ENCODE peak calls at places on chromosome 6, in four cellular contexts. R is upper lobe of right lung, K is bronchial epithelial cell, T is GM12865. A is an unnamed sample.

GRCh38 chr6:142551145-142551811 is 249.5 kb downstream of the ADGRG6 start:
- DNase-seq in K (peak; percentile 75), T (no peak), R (peak; percentile 55), A (peak; percentile 82)

GRCh38 chr6:75893058-75893775 is 144.2 kb downstream of the MYO6 start:
- DNase-seq in T (peak; percentile 60), K (peak; percentile 61), R (no peak), A (peak; percentile 68)

GRCh38 chr6:168194732-168195565 is 115.9 kb upstream of the FRMD1 start:
- DNase-seq in T (no peak), R (peak; percentile 55), K (no peak), A (no peak)

GRCh38 chr6:157996918-157997702 is 15.4 kb downstream of the SYNJ2 start:
- DNase-seq in K (no peak), T (no peak), R (no peak), A (no peak)

GRCh38 chr6:42257063-42257462 is 39.4 kb upstream of the MRPS10 start:
- DNase-seq in K (no peak), R (no peak), T (no peak), A (no peak)

GRCh38 chr6:170480045-170480714 is 72.9 kb downstream of the PSMB1 start:
- DNase-seq in R (no peak), T (no peak), K (no peak), A (peak; percentile 6)

GRCh38 chr6:130324657-130325056 is 41.2 kb upstream of the TMEM200A start:
- DNase-seq in K (peak; percentile 23), T (no peak), R (no peak), A (peak; percentile 29)

GRCh38 chr6:36673882-36674281 is 4.6 kb upstream of the CDKN1A start:
- DNase-seq in R (no peak), K (no peak), T (no peak), A (no peak)

GRCh38 chr6:133548409-133548808 is 307.3 kb downstream of the EYA4 start:
- DNase-seq in T (no peak), K (no peak), R (no peak), A (no peak)

GRCh38 chr6:150395388-150396009 is 26.7 kb downstream of the IYD start:
- DNase-seq in R (no peak), T (peak; percentile 60), K (peak; percentile 68), A (peak; percentile 78)

GRCh38 chr6:3356056-3356823 is 97.5 kb downstream of the PSMG4 start:
- DNase-seq in T (peak; percentile 73), R (peak; percentile 75), K (peak; percentile 35), A (peak; percentile 25)

GRCh38 chr6:149012040-149012545 is 265.3 kb downstream of the UST start:
- DNase-seq in T (no peak), R (no peak), K (peak; percentile 90), A (peak; percentile 96)

GRCh38 chr6:168557512-168557911 is 116.5 kb downstream of the SMOC2 start:
- DNase-seq in R (no peak), K (no peak), T (no peak), A (no peak)

GRCh38 chr6:107540465-107540857 is 50.5 kb downstream of the SOBP start:
- DNase-seq in K (no peak), T (no peak), R (no peak), A (no peak)

GRCh38 chr6:138206862-138207261 is 11.4 kb downstream of the PBOV1 start:
- DNase-seq in K (no peak), T (no peak), R (no peak), A (no peak)

DNA sequence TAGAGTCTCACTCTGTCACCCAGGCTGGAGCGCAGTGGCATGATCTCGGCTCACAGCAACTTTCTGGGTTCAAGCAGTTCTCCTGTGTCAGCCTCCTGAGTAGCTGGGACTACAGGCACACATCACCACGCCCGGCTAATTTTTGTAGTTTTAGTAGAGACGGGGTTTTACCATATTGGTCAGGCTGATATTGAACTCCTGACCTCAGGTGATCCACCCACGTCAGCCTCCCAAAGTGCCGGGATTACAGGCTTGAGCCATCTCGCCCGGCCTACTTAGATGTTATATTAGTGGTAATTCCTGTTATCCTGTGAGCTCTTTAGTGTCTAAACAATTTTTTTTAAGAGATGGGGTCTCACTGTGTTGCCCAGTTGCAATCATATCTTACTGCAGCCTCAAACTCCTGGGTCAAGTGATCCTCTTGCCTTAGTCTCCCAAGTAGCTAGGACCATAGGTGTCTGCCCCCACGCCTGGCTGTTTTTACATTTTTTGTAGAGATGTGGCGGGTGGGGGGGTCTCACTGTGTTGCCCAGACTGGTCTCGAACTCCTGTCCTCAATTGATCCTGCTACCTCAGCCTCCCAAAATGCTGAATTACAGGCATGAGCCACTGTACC is 3.9 kb upstream of the C4A start:
- DNase-seq in R (no peak), T (no peak), K (no peak), A (no peak)
- TF ChIP-seq CTCF in R (no peak), T (no peak), K (no peak), A (no peak)

DNA sequence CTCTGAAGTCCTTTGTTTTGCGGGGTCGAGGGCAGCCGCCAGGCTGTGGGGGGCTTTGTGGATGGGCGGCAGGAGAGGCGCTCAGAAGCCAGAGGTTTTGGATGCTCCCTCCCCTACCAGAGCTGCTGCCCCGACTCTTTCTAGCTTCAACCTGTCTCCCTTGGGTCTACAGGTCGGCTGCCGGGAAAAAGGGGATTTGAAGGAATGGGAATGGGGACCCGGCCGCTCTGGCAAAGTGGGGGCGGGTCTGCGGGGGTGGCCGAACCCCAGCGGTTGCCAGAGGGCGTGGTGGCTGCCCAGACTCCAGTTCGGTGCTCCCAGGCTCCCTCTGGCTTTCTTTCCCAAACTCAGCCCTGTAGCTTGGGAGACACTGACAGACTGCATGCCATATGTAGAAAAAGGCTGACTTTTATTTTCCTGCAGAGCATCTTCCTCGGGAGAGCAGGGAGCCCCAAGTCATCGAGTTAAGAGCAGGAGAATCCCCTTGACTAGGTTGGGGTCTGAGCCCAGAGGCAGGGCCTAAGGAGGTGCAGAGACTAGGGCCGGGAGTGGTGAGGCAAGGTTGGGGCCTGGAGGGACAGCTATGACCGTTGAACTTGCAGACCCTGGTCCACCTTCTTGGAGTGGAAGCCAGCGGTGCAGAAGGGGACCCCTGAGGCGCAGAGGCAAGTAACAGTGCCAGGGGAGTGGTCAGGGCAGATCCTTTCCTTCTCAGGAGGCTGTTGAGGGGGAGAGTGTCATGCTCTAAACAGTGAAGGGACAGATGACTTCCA is 1.4 kb upstream of the PPP1R18 start:
- DNase-seq in T (peak; percentile 35), K (no peak), R (no peak), A (peak; percentile 36)
- TF ChIP-seq CTCF in T (no peak), K (no peak), R (no peak), A (peak; percentile 35)

DNA sequence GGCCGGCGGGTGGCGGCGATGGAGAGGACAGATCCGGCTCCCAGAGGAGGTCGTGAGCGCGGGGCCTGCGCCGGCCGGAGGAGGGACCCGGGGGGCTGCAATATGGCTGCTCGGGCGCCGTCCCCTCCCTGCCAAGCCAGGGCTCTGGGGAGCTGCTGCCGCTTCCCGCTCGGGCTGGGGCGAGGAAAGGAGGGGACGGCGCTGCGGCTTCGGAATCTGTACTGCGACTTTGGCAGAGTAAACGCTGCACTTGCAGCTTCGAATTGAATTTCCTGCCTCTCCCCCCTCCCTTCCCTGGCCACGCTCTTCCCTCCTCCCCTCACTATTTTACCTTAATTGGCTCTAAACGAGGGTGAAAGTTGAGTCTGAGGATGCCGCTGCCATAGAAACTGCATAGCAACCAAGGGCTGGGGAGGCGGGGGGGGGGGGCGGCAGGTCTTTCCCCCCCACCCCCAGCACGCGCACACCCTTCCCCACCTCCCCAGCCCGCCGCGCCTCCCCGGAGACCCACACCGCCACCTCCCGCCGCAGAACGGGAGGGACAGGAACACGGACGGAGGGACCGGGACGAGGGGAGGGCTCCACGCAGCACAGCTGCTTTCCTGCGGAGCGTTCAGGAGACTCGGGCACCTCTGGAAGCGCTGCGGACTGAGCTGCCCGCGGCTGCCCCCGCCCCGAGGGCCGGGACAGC is 93.9 kb downstream of the RNASET2 start:
- DNase-seq in R (no peak), T (peak; percentile 43), K (no peak), A (no peak)
- TF ChIP-seq CTCF in R (no peak), T (peak; percentile 15), K (no peak), A (no peak)

GRCh38 chr6:12344949-12345693 is 55.0 kb downstream of the EDN1 start:
- DNase-seq in R (no peak), K (no peak), T (no peak), A (no peak)

GRCh38 chr6:12345694-12346058 is 55.5 kb downstream of the EDN1 start:
- DNase-seq in K (no peak), R (no peak), T (no peak), A (no peak)

GRCh38 chr6:12343122-12343439 is 52.9 kb downstream of the EDN1 start:
- DNase-seq in T (no peak), R (no peak), K (peak; percentile 95), A (no peak)

GRCh38 chr6:12342664-12343063 is 52.5 kb downstream of the EDN1 start:
- DNase-seq in T (no peak), R (no peak), K (peak; percentile 46), A (no peak)

GRCh38 chr6:12343440-12344162 is 53.4 kb downstream of the EDN1 start:
- DNase-seq in R (no peak), K (no peak), T (no peak), A (peak; percentile 94)
- TF ChIP-seq CTCF in R (no peak), K (no peak), T (no peak), A (no peak)

DNA sequence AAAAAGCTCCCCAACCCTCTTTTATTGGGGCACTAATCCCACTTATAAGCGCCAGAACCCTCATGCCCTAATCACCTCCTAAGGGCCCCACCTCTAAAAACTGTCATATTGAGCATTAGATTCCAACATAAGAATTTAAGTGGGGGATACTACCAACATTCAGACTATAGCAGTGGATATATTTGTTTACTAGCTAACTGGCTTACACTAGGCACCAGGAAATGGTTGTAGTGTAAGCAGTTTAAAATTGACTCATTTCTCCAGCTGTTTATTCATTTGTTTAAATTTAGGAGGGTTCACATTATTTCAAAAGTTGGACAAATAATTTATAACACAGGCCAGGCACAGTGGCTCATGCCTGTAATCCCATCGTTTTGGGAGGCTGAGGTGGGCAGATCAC is 22.9 kb downstream of the MTO1 start:
- DNase-seq in T (no peak), K (no peak), R (no peak), A (no peak)
- TF ChIP-seq CTCF in T (no peak), K (no peak), R (no peak), A (no peak)

DNA sequence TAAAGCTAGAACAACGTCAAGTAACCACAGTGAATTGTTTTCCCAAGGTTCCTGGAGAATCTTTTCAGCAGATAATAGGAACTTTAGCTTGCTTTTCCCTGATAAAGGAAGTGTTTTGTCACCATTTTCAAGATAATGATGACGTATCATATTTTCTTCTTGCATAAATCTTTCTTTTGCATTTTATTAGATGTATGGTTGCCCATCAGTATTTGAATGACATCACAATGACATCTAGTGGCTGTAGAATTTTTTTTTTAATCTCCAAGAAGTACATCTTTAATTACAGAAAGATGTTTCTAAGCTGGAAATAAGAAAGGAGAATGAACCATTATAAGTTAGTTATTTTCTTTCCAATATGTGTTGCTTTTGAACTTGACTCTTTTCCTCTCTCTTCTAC is 83.0 kb downstream of the CENPW start:
- DNase-seq in K (no peak), R (no peak), T (no peak), A (no peak)
- TF ChIP-seq CTCF in K (no peak), R (no peak), T (no peak), A (no peak)

DNA sequence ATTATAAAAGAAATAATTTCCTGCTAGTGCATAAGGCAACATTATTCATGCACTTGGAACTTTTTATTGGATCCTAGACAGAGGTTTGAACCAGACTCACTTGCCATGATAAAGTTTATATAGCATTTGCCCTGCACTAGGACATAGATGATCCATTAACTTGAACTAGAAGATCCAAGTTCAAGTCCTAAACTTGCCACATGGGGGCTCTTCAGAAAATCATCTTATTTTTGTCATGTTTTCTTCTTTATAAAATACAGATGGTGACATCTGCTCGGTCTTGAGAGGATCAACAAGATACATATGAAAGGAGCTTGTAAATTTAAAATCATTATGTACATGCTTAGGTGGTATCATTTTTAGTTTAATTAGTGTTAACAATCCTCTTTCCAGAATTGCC is 94.5 kb downstream of the SIM1 start:
- DNase-seq in R (no peak), T (peak; percentile 11), K (no peak), A (no peak)
- TF ChIP-seq CTCF in R (no peak), T (no peak), K (no peak), A (no peak)

GRCh38 chr6:18214003-18214402 is 50.3 kb downstream of the DEK start:
- DNase-seq in R (no peak), T (peak; percentile 71), K (no peak), A (no peak)
- TF ChIP-seq CTCF in R (no peak), T (no peak), K (no peak), A (no peak)